ENCODE peak calls at places on chromosomes 3 and 15, in seven cellular contexts. One of them, this sample, is unnamed. For H3K4me1, the result is how much of the 10 kb centered on the place peaks cover.

GRCh38 chr3:126926684-126927404 is 56.1 kb upstream of the PLXNA1 start:
- DNase-seq in ovary: peak
- DNase-seq in body of pancreas: peak
- DNase-seq in H1: no peak
- DNase-seq in heart left ventricle: peak
- DNase-seq in breast epithelium: no peak
- DNase-seq in HepG2: no peak
- DNase-seq in this sample: no peak

GRCh38 chr3:12837295-12837986 is 3.9 kb downstream of the RPL32 start:
- DNase-seq in ovary: no peak
- DNase-seq in body of pancreas: no peak
- DNase-seq in H1: no peak
- DNase-seq in heart left ventricle: no peak
- DNase-seq in breast epithelium: no peak
- DNase-seq in HepG2: no peak
- DNase-seq in this sample: no peak

GRCh38 chr3:32045091-32045964 is 61.1 kb upstream of the GPD1L start:
- DNase-seq in ovary: peak
- DNase-seq in body of pancreas: peak
- DNase-seq in H1: no peak
- DNase-seq in heart left ventricle: peak
- DNase-seq in breast epithelium: no peak
- DNase-seq in HepG2: peak
- DNase-seq in this sample: peak

GRCh38 chr3:120420855-120421570 is 29.8 kb downstream of the FSTL1 start:
- DNase-seq in ovary: no peak
- DNase-seq in body of pancreas: no peak
- DNase-seq in H1: no peak
- DNase-seq in heart left ventricle: no peak
- DNase-seq in breast epithelium: no peak
- DNase-seq in HepG2: no peak
- DNase-seq in this sample: no peak

GRCh38 chr15:83733206-83733605 is 79.3 kb downstream of the ADAMTSL3 start:
- DNase-seq in ovary: no peak
- DNase-seq in body of pancreas: no peak
- DNase-seq in H1: no peak
- DNase-seq in heart left ventricle: no peak
- DNase-seq in breast epithelium: no peak
- DNase-seq in HepG2: no peak
- DNase-seq in this sample: no peak

GRCh38 chr3:197957775-197958103 is 2.3 kb upstream of the LMLN start:
- DNase-seq in ovary: no peak
- DNase-seq in body of pancreas: no peak
- DNase-seq in H1: no peak
- DNase-seq in heart left ventricle: no peak
- DNase-seq in breast epithelium: no peak
- DNase-seq in HepG2: no peak
- DNase-seq in this sample: no peak

GRCh38 chr3:63726656-63727055 is 74.2 kb downstream of the SNTN start:
- DNase-seq in ovary: no peak
- DNase-seq in body of pancreas: no peak
- DNase-seq in H1: no peak
- DNase-seq in heart left ventricle: no peak
- DNase-seq in breast epithelium: no peak
- DNase-seq in HepG2: no peak
- DNase-seq in this sample: no peak

GRCh38 chr15:66097151-66098018 is 156.2 kb downstream of the MEGF11 start:
- DNase-seq in ovary: no peak
- DNase-seq in body of pancreas: no peak
- DNase-seq in H1: no peak
- DNase-seq in heart left ventricle: no peak
- DNase-seq in breast epithelium: peak
- DNase-seq in HepG2: no peak
- DNase-seq in this sample: no peak

GRCh38 chr3:106004841-106005240 is 136.0 kb upstream of the CBLB start:
- DNase-seq in ovary: no peak
- DNase-seq in body of pancreas: no peak
- DNase-seq in H1: no peak
- DNase-seq in heart left ventricle: no peak
- DNase-seq in breast epithelium: no peak
- DNase-seq in HepG2: no peak
- DNase-seq in this sample: no peak

GRCh38 chr3:13661121-13661520 is 112.2 kb downstream of the FBLN2 start:
- DNase-seq in ovary: no peak
- DNase-seq in body of pancreas: no peak
- DNase-seq in H1: no peak
- DNase-seq in heart left ventricle: no peak
- DNase-seq in breast epithelium: no peak
- DNase-seq in HepG2: no peak
- DNase-seq in this sample: no peak

GRCh38 chr15:52657338-52657737 is 21.9 kb downstream of the ATOSA start:
- DNase-seq in ovary: no peak
- DNase-seq in body of pancreas: no peak
- DNase-seq in H1: no peak
- DNase-seq in heart left ventricle: no peak
- DNase-seq in breast epithelium: no peak
- DNase-seq in HepG2: no peak
- DNase-seq in this sample: no peak

GRCh38 chr15:39084683-39085530 is 496.0 kb upstream of the THBS1 start:
- DNase-seq in ovary: peak
- DNase-seq in body of pancreas: peak
- DNase-seq in H1: no peak
- DNase-seq in heart left ventricle: peak
- DNase-seq in breast epithelium: no peak
- DNase-seq in HepG2: peak
- DNase-seq in this sample: no peak

GRCh38 chr3:183252108-183252782 is 808 bp upstream of the B3GNT5 start:
- DNase-seq in ovary: no peak
- DNase-seq in body of pancreas: no peak
- DNase-seq in H1: no peak
- DNase-seq in heart left ventricle: no peak
- DNase-seq in breast epithelium: no peak
- DNase-seq in HepG2: no peak
- DNase-seq in this sample: no peak

GRCh38 chr3:194852836-194853508 is 167.3 kb downstream of the FAM43A start:
- DNase-seq in ovary: no peak
- DNase-seq in body of pancreas: peak
- DNase-seq in H1: no peak
- DNase-seq in heart left ventricle: no peak
- DNase-seq in breast epithelium: no peak
- DNase-seq in HepG2: no peak
- DNase-seq in this sample: no peak

GRCh38 chr15:72207576-72208085 is 10.0 kb upstream of the GRAMD2A start:
- DNase-seq in ovary: no peak
- DNase-seq in body of pancreas: no peak
- DNase-seq in H1: no peak
- DNase-seq in heart left ventricle: no peak
- DNase-seq in breast epithelium: no peak
- DNase-seq in HepG2: no peak
- DNase-seq in this sample: no peak

GRCh38 chr15:57596978-57597377 is 5.3 kb downstream of the MYZAP start:
- DNase-seq in ovary: no peak
- DNase-seq in body of pancreas: peak
- DNase-seq in H1: no peak
- DNase-seq in heart left ventricle: no peak
- DNase-seq in breast epithelium: no peak
- DNase-seq in HepG2: no peak
- DNase-seq in this sample: no peak

GRCh38 chr3:155664922-155665695 is 79.8 kb downstream of the PLCH1 start:
- DNase-seq in ovary: peak
- DNase-seq in body of pancreas: peak
- DNase-seq in H1: no peak
- DNase-seq in heart left ventricle: peak
- DNase-seq in breast epithelium: no peak
- DNase-seq in HepG2: peak
- DNase-seq in this sample: no peak

GRCh38 chr3:27616031-27616430 is 106.1 kb downstream of the EOMES start:
- DNase-seq in ovary: no peak
- DNase-seq in body of pancreas: no peak
- DNase-seq in H1: no peak
- DNase-seq in heart left ventricle: no peak
- DNase-seq in breast epithelium: no peak
- DNase-seq in HepG2: no peak
- DNase-seq in this sample: no peak

GRCh38 chr3:37287776-37288175 is 113.4 kb upstream of the LRRFIP2 start:
- DNase-seq in ovary: no peak
- DNase-seq in body of pancreas: no peak
- DNase-seq in H1: no peak
- DNase-seq in heart left ventricle: no peak
- DNase-seq in breast epithelium: no peak
- DNase-seq in HepG2: no peak
- DNase-seq in this sample: no peak

GRCh38 chr3:78322780-78323179 is 1282.9 kb downstream of the ROBO2 start:
- DNase-seq in ovary: no peak
- DNase-seq in body of pancreas: no peak
- DNase-seq in H1: no peak
- DNase-seq in heart left ventricle: no peak
- DNase-seq in breast epithelium: no peak
- DNase-seq in HepG2: no peak
- DNase-seq in this sample: no peak

GRCh38 chr15:91491131-91491950 is 362.2 kb upstream of the SLCO3A1 start:
- DNase-seq in ovary: no peak
- DNase-seq in body of pancreas: no peak
- DNase-seq in H1: no peak
- DNase-seq in heart left ventricle: no peak
- DNase-seq in breast epithelium: no peak
- DNase-seq in HepG2: no peak
- DNase-seq in this sample: no peak

GRCh38 chr15:69749797-69750196 is 297.2 kb downstream of the RPLP1 start:
- DNase-seq in ovary: no peak
- DNase-seq in body of pancreas: no peak
- DNase-seq in H1: no peak
- DNase-seq in heart left ventricle: no peak
- DNase-seq in breast epithelium: no peak
- DNase-seq in HepG2: no peak
- DNase-seq in this sample: no peak

GRCh38 chr3:120459196-120459595 is 8.4 kb upstream of the FSTL1 start:
- DNase-seq in ovary: no peak
- DNase-seq in body of pancreas: no peak
- DNase-seq in H1: no peak
- DNase-seq in heart left ventricle: no peak
- DNase-seq in breast epithelium: no peak
- DNase-seq in HepG2: no peak
- DNase-seq in this sample: no peak

GRCh38 chr3:139425745-139426400 is 36.4 kb upstream of the COPB2 start:
- DNase-seq in ovary: no peak
- DNase-seq in body of pancreas: no peak
- DNase-seq in H1: no peak
- DNase-seq in heart left ventricle: no peak
- DNase-seq in breast epithelium: no peak
- DNase-seq in HepG2: no peak
- DNase-seq in this sample: no peak

GRCh38 chr15:67542462-67543347 is at the start of gene MAP2K5:
- DNase-seq in ovary: peak
- DNase-seq in body of pancreas: peak
- DNase-seq in H1: peak
- DNase-seq in heart left ventricle: peak
- DNase-seq in breast epithelium: peak
- DNase-seq in HepG2: peak
- DNase-seq in this sample: peak

GRCh38 chr3:101150504-101150903 is 157.3 kb upstream of the ABI3BP start:
- DNase-seq in ovary: no peak
- DNase-seq in body of pancreas: no peak
- DNase-seq in H1: no peak
- DNase-seq in heart left ventricle: no peak
- DNase-seq in breast epithelium: no peak
- DNase-seq in HepG2: no peak
- DNase-seq in this sample: no peak

GRCh38 chr3:187255314-187255713 is 36.2 kb downstream of the MASP1 start:
- DNase-seq in ovary: no peak
- DNase-seq in body of pancreas: no peak
- DNase-seq in H1: no peak
- DNase-seq in heart left ventricle: no peak
- DNase-seq in breast epithelium: no peak
- DNase-seq in HepG2: no peak
- DNase-seq in this sample: no peak
- H3K27ac ChIP-seq in ovary: no peak
- H3K27ac ChIP-seq in body of pancreas: peak
- H3K27ac ChIP-seq in H1: no peak
- H3K27ac ChIP-seq in heart left ventricle: no peak
- H3K27ac ChIP-seq in breast epithelium: no peak
- H3K27ac ChIP-seq in HepG2: no peak
- H3K27ac ChIP-seq in this sample: peak

DNA sequence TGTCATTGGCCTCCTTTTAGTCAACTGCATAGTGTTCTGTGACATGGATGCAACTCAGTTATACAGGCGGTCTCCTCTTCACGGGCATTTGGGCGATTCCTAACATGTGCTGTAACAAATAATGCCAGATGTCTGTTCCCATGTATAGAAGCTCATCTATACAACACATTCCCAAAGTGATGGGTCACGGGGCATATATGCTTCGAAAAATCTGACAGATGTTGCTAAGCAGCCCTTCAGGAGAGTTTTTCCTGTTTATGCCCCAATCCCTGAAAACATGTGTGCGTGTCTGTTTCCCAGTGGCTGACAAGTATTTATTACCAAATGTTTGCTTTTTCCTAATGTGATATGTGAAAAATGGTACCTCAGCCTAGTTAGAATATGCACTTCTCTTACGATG is 25.8 kb downstream of the LRRK1 start:
- DNase-seq in ovary: no peak
- DNase-seq in body of pancreas: no peak
- DNase-seq in H1: no peak
- DNase-seq in heart left ventricle: no peak
- DNase-seq in breast epithelium: no peak
- DNase-seq in HepG2: no peak
- DNase-seq in this sample: no peak
- H3K4me1 ChIP-seq in ovary: under half
- H3K4me1 ChIP-seq in body of pancreas: under half
- H3K4me1 ChIP-seq in H1: under half
- H3K4me1 ChIP-seq in heart left ventricle: under half
- H3K4me1 ChIP-seq in breast epithelium: under half
- H3K4me1 ChIP-seq in HepG2: under half
- H3K4me1 ChIP-seq in this sample: under half

GRCh38 chr3:53130179-53131135 is at the start of gene RFT1:
- DNase-seq in ovary: peak
- DNase-seq in body of pancreas: peak
- DNase-seq in H1: peak
- DNase-seq in heart left ventricle: peak
- DNase-seq in breast epithelium: peak
- DNase-seq in HepG2: peak
- DNase-seq in this sample: peak
- TF ChIP-seq POLR2A in ovary: peak
- TF ChIP-seq POLR2A in body of pancreas: peak
- TF ChIP-seq POLR2A in H1: peak
- TF ChIP-seq POLR2A in heart left ventricle: peak
- TF ChIP-seq POLR2A in breast epithelium: peak
- TF ChIP-seq POLR2A in HepG2: peak
- TF ChIP-seq POLR2A in this sample: peak

GRCh38 chr3:3603351-3603750 is 195.9 kb upstream of the LRRN1 start:
- DNase-seq in ovary: no peak
- DNase-seq in body of pancreas: no peak
- DNase-seq in H1: no peak
- DNase-seq in heart left ventricle: no peak
- DNase-seq in breast epithelium: no peak
- DNase-seq in HepG2: no peak
- DNase-seq in this sample: no peak
- H3K27ac ChIP-seq in ovary: no peak
- H3K27ac ChIP-seq in body of pancreas: no peak
- H3K27ac ChIP-seq in H1: no peak
- H3K27ac ChIP-seq in heart left ventricle: no peak
- H3K27ac ChIP-seq in breast epithelium: no peak
- H3K27ac ChIP-seq in HepG2: no peak
- H3K27ac ChIP-seq in this sample: no peak

GRCh38 chr15:98740963-98741362 is 92.6 kb downstream of the IGF1R start:
- DNase-seq in ovary: no peak
- DNase-seq in body of pancreas: no peak
- DNase-seq in H1: no peak
- DNase-seq in heart left ventricle: no peak
- DNase-seq in breast epithelium: no peak
- DNase-seq in HepG2: no peak
- DNase-seq in this sample: no peak
- H3K4me1 ChIP-seq in ovary: under half
- H3K4me1 ChIP-seq in body of pancreas: under half
- H3K4me1 ChIP-seq in H1: under half
- H3K4me1 ChIP-seq in heart left ventricle: under half
- H3K4me1 ChIP-seq in breast epithelium: under half
- H3K4me1 ChIP-seq in HepG2: half or more
- H3K4me1 ChIP-seq in this sample: under half